ENCODE peak calls at places on chromosome X, in four cellular contexts. O, G, Y and A are unnamed samples.

GRCh38 chrX:70030242-70030823 is 19.4 kb downstream of the AWAT2 start:
- DNase-seq in G (no peak), O (peak; percentile 50), Y (no peak), A (no peak)

GRCh38 chrX:45710081-45710801 is 509.6 kb upstream of the DIPK2B start:
- DNase-seq in G (no peak), O (peak; percentile 3), Y (no peak), A (no peak)

GRCh38 chrX:69718102-69718501 is 102.2 kb downstream of the EDA start:
- DNase-seq in Y (no peak), G (no peak), O (no peak), A (no peak)

GRCh38 chrX:84735025-84735424 is 232.8 kb upstream of the HDX start:
- DNase-seq in Y (no peak), O (no peak), G (no peak), A (no peak)

GRCh38 chrX:30212172-30212571 is 3.2 kb upstream of the MAGEB2 start:
- DNase-seq in O (no peak), Y (no peak), G (no peak), A (no peak)

GRCh38 chrX:30144971-30145731 is 70.2 kb upstream of the MAGEB2 start:
- DNase-seq in G (no peak), O (no peak), Y (no peak), A (no peak)

GRCh38 chrX:38636949-38637819 is 75.8 kb downstream of the TSPAN7 start:
- DNase-seq in O (no peak), G (no peak), Y (no peak), A (no peak)

GRCh38 chrX:111352424-111352823 is 59.6 kb downstream of the DCX start:
- DNase-seq in O (peak; percentile 45), Y (no peak), G (no peak), A (peak; percentile 59)

GRCh38 chrX:17842769-17843525 is 18.2 kb downstream of the RAI2 start:
- DNase-seq in G (no peak), Y (no peak), O (no peak), A (no peak)

GRCh38 chrX:80879916-80880315 is 70.2 kb upstream of the BRWD3 start:
- DNase-seq in O (no peak), G (no peak), Y (no peak), A (no peak)

GRCh38 chrX:123797543-123798447 is 62.1 kb upstream of the XIAP start:
- DNase-seq in O (no peak), G (no peak), Y (no peak), A (no peak)

GRCh38 chrX:144681501-144681900 is 565.8 kb upstream of the SPANXN1 start:
- DNase-seq in Y (no peak), O (no peak), G (no peak), A (no peak)

GRCh38 chrX:97070346-97070745 is 186.6 kb downstream of the RPA4 start:
- DNase-seq in Y (no peak), G (no peak), O (no peak), A (no peak)

GRCh38 chrX:40175416-40176255 is 77.9 kb upstream of the BCOR start:
- DNase-seq in O (no peak), Y (peak; percentile 74), G (peak; percentile 81), A (peak; percentile 81)

GRCh38 chrX:153878969-153879653 is 6.9 kb downstream of the L1CAM start:
- DNase-seq in G (peak; percentile 55), O (peak; percentile 35), Y (no peak), A (no peak)

GRCh38 chrX:35741142-35741541 is 57.0 kb upstream of the MAGEB16 start:
- DNase-seq in O (no peak), Y (no peak), G (no peak), A (no peak)